ENCODE peak calls at places on chromosome 19, in six cellular contexts. A is CD8-positive, alpha-beta T cell; W is non-pigmented ciliary epithelial cell; Y is activated CD4-positive, alpha-beta T cell treated with anti-CD3 and anti-CD28 coated beads for 48 hours; R is AG20443; B is endothelial cell. M is an unnamed sample.

GRCh38 chr19:54464624-54465266 is 1.2 kb upstream of the LENG9 start:
- DNase-seq in W (no peak), Y (peak; percentile 92), R (peak; percentile 91), B (peak; percentile 76), A (peak; percentile 74), M (peak; percentile 91)

GRCh38 chr19:1863638-1864479 is 480 bp upstream of the KLF16 start:
- DNase-seq in A (peak; percentile 91), Y (peak; percentile 96), B (peak; percentile 94), R (peak; percentile 96), W (peak; percentile 51), M (peak; percentile 97)

GRCh38 chr19:8242212-8242821 is 33.1 kb downstream of the CERS4 start:
- DNase-seq in R (no peak), A (no peak), Y (no peak), B (no peak), W (no peak), M (no peak)

GRCh38 chr19:1747285-1748114 is 5.8 kb upstream of the ONECUT3 start:
- DNase-seq in A (peak; percentile 35), W (peak; percentile 36), Y (peak; percentile 45), R (peak; percentile 85), B (no peak), M (no peak)

GRCh38 chr19:1265611-1266115 is 3.5 kb upstream of the CIRBP start:
- DNase-seq in A (peak; percentile 55), W (no peak), R (peak; percentile 80), B (no peak), Y (peak; percentile 58), M (peak; percentile 68)

GRCh38 chr19:3494051-3494450 is 6.4 kb downstream of the DOHH start:
- DNase-seq in A (no peak), Y (peak; percentile 76), R (peak; percentile 70), W (no peak), B (peak; percentile 30), M (peak; percentile 63)

GRCh38 chr19:17184381-17184841 is 30.7 kb upstream of the USE1 start:
- DNase-seq in A (peak; percentile 66), R (no peak), W (no peak), Y (peak; percentile 42), B (no peak), M (no peak)

GRCh38 chr19:10246511-10246910 is 5.5 kb upstream of the MRPL4 start:
- DNase-seq in B (no peak), W (no peak), Y (no peak), R (no peak), A (no peak), M (no peak)

GRCh38 chr19:18408053-18408476 is 10.6 kb upstream of the LRRC25 start:
- DNase-seq in Y (peak; percentile 61), R (no peak), W (no peak), A (no peak), B (peak; percentile 62), M (peak; percentile 58)

GRCh38 chr19:2433854-2434253 is 6.5 kb upstream of the TIMM13 start:
- DNase-seq in A (no peak), W (no peak), B (no peak), R (no peak), Y (no peak), M (no peak)